ENCODE peak calls at places on chromosome 16, in four cellular contexts. One of them, this sample, is unnamed.

GRCh38 chr16:62051942-62052341 is 15.7 kb upstream of the CDH8 start:
- DNase-seq in IMR-90: no peak
- DNase-seq in endothelial cell of umbilical vein: no peak
- DNase-seq in K562: no peak
- DNase-seq in this sample: no peak

GRCh38 chr16:5032748-5033167 is 977 bp downstream of the NAGPA start:
- DNase-seq in IMR-90: no peak
- DNase-seq in K562: no peak
- DNase-seq in endothelial cell of umbilical vein: peak
- DNase-seq in this sample: no peak

GRCh38 chr16:86823895-86824671 is 245.7 kb downstream of the FOXL1 start:
- DNase-seq in K562: no peak
- DNase-seq in IMR-90: peak
- DNase-seq in endothelial cell of umbilical vein: peak
- DNase-seq in this sample: no peak

GRCh38 chr16:48366165-48367093 is 18.8 kb downstream of the SIAH1 start:
- DNase-seq in K562: no peak
- DNase-seq in endothelial cell of umbilical vein: peak
- DNase-seq in IMR-90: peak
- DNase-seq in this sample: peak

GRCh38 chr16:23949630-23950290 is 114.0 kb downstream of the PRKCB start:
- DNase-seq in endothelial cell of umbilical vein: no peak
- DNase-seq in IMR-90: no peak
- DNase-seq in K562: no peak
- DNase-seq in this sample: peak

GRCh38 chr16:14562691-14563491 is 67.2 kb downstream of the PARN start:
- DNase-seq in K562: no peak
- DNase-seq in IMR-90: peak
- DNase-seq in endothelial cell of umbilical vein: no peak
- DNase-seq in this sample: no peak

GRCh38 chr16:24253192-24253591 is 2.9 kb upstream of the CACNG3 start:
- DNase-seq in K562: peak
- DNase-seq in IMR-90: peak
- DNase-seq in endothelial cell of umbilical vein: peak
- DNase-seq in this sample: no peak

GRCh38 chr16:31202402-31203385 is at the start of gene PYCARD:
- DNase-seq in endothelial cell of umbilical vein: peak
- DNase-seq in K562: peak
- DNase-seq in IMR-90: peak
- DNase-seq in this sample: no peak

GRCh38 chr16:86398201-86398600 is 112.1 kb upstream of the FOXF1 start:
- DNase-seq in K562: no peak
- DNase-seq in endothelial cell of umbilical vein: no peak
- DNase-seq in IMR-90: peak
- DNase-seq in this sample: no peak

GRCh38 chr16:77213542-77214108 is 14.4 kb downstream of the SYCE1L start:
- DNase-seq in IMR-90: peak
- DNase-seq in K562: no peak
- DNase-seq in endothelial cell of umbilical vein: peak
- DNase-seq in this sample: no peak

GRCh38 chr16:8928467-8928957 is 35.2 kb downstream of the USP7 start:
- DNase-seq in IMR-90: peak
- DNase-seq in endothelial cell of umbilical vein: no peak
- DNase-seq in K562: no peak
- DNase-seq in this sample: peak

GRCh38 chr16:31083081-31083480 is 5.7 kb downstream of the PRSS53 start:
- DNase-seq in endothelial cell of umbilical vein: no peak
- DNase-seq in K562: peak
- DNase-seq in IMR-90: no peak
- DNase-seq in this sample: no peak

GRCh38 chr16:53502331-53503269 is at the start of gene AKTIP:
- DNase-seq in endothelial cell of umbilical vein: peak
- DNase-seq in IMR-90: peak
- DNase-seq in K562: peak
- DNase-seq in this sample: no peak

GRCh38 chr16:25340973-25341372 is 83.3 kb upstream of the ZKSCAN2 start:
- DNase-seq in endothelial cell of umbilical vein: no peak
- DNase-seq in IMR-90: no peak
- DNase-seq in K562: no peak
- DNase-seq in this sample: no peak

GRCh38 chr16:79328327-79329162 is 272.0 kb downstream of the MAF start:
- DNase-seq in IMR-90: no peak
- DNase-seq in K562: no peak
- DNase-seq in endothelial cell of umbilical vein: no peak
- DNase-seq in this sample: no peak

GRCh38 chr16:46884513-46885293 is 541 bp downstream of the GPT2 start:
- DNase-seq in endothelial cell of umbilical vein: peak
- DNase-seq in IMR-90: peak
- DNase-seq in K562: peak
- DNase-seq in this sample: no peak

GRCh38 chr16:69761983-69762842 is at the start of gene WWP2:
- DNase-seq in IMR-90: peak
- DNase-seq in K562: peak
- DNase-seq in endothelial cell of umbilical vein: peak
- DNase-seq in this sample: peak

GRCh38 chr16:68481636-68482035 is 33.3 kb upstream of the SMPD3 start:
- DNase-seq in IMR-90: no peak
- DNase-seq in K562: no peak
- DNase-seq in endothelial cell of umbilical vein: no peak
- DNase-seq in this sample: no peak

GRCh38 chr16:89194340-89195311 is 5.7 kb downstream of the SLC22A31 start:
- DNase-seq in endothelial cell of umbilical vein: no peak
- DNase-seq in IMR-90: no peak
- DNase-seq in K562: no peak
- DNase-seq in this sample: no peak

GRCh38 chr16:2592786-2593185 is 55.0 kb downstream of the PDPK1 start:
- DNase-seq in K562: no peak
- DNase-seq in endothelial cell of umbilical vein: no peak
- DNase-seq in IMR-90: no peak
- DNase-seq in this sample: no peak

GRCh38 chr16:19935696-19936095 is 51.0 kb upstream of the GPRC5B start:
- DNase-seq in endothelial cell of umbilical vein: no peak
- DNase-seq in IMR-90: no peak
- DNase-seq in K562: no peak
- DNase-seq in this sample: no peak

GRCh38 chr16:20865420-20866126 is 34.6 kb downstream of the DCUN1D3 start:
- DNase-seq in K562: no peak
- DNase-seq in IMR-90: peak
- DNase-seq in endothelial cell of umbilical vein: no peak
- DNase-seq in this sample: peak

GRCh38 chr16:85461814-85462404 is 151.2 kb upstream of the GSE1 start:
- DNase-seq in endothelial cell of umbilical vein: no peak
- DNase-seq in IMR-90: peak
- DNase-seq in K562: peak
- DNase-seq in this sample: no peak

GRCh38 chr16:86498661-86499493 is 11.4 kb upstream of the FOXF1 start:
- DNase-seq in IMR-90: peak
- DNase-seq in K562: no peak
- DNase-seq in endothelial cell of umbilical vein: no peak
- DNase-seq in this sample: no peak

GRCh38 chr16:56980203-56980535 is 9.2 kb upstream of the NLRC5 start:
- DNase-seq in K562: no peak
- DNase-seq in endothelial cell of umbilical vein: no peak
- DNase-seq in IMR-90: no peak
- DNase-seq in this sample: no peak

GRCh38 chr16:78184554-78185183 is 85.2 kb downstream of the WWOX start:
- DNase-seq in IMR-90: peak
- DNase-seq in K562: no peak
- DNase-seq in endothelial cell of umbilical vein: peak
- DNase-seq in this sample: no peak

GRCh38 chr16:49825006-49825405 is 30.9 kb downstream of the ZNF423 start:
- DNase-seq in IMR-90: no peak
- DNase-seq in endothelial cell of umbilical vein: peak
- DNase-seq in K562: no peak
- DNase-seq in this sample: no peak

GRCh38 chr16:68367891-68368601 is 57.2 kb downstream of the PRMT7 start:
- DNase-seq in K562: no peak
- DNase-seq in endothelial cell of umbilical vein: no peak
- DNase-seq in IMR-90: no peak
- DNase-seq in this sample: no peak

GRCh38 chr16:87243383-87243964 is 73.7 kb downstream of the C16orf95 start:
- DNase-seq in K562: no peak
- DNase-seq in endothelial cell of umbilical vein: no peak
- DNase-seq in IMR-90: no peak
- DNase-seq in this sample: no peak

GRCh38 chr16:51125992-51126391 is 25.1 kb downstream of the SALL1 start:
- DNase-seq in K562: no peak
- DNase-seq in endothelial cell of umbilical vein: no peak
- DNase-seq in IMR-90: no peak
- DNase-seq in this sample: no peak

GRCh38 chr16:81560979-81561657 is 116.5 kb downstream of the CMIP start:
- DNase-seq in IMR-90: peak
- DNase-seq in K562: no peak
- DNase-seq in endothelial cell of umbilical vein: no peak
- DNase-seq in this sample: no peak

GRCh38 chr16:28082624-28083023 is 19.1 kb upstream of the GSG1L start:
- DNase-seq in endothelial cell of umbilical vein: no peak
- DNase-seq in IMR-90: no peak
- DNase-seq in K562: peak
- DNase-seq in this sample: no peak

GRCh38 chr16:89473791-89474414 is 16.5 kb downstream of the ANKRD11 start:
- DNase-seq in endothelial cell of umbilical vein: no peak
- DNase-seq in K562: no peak
- DNase-seq in IMR-90: peak
- DNase-seq in this sample: no peak

GRCh38 chr16:64754279-64754678 is 367.6 kb downstream of the CDH11 start:
- DNase-seq in IMR-90: peak
- DNase-seq in endothelial cell of umbilical vein: no peak
- DNase-seq in K562: no peak
- DNase-seq in this sample: no peak

GRCh38 chr16:55184052-55184451 is 140.0 kb upstream of the IRX6 start:
- DNase-seq in IMR-90: no peak
- DNase-seq in endothelial cell of umbilical vein: no peak
- DNase-seq in K562: no peak
- DNase-seq in this sample: no peak

GRCh38 chr16:55175389-55175788 is 148.6 kb upstream of the IRX6 start:
- DNase-seq in K562: no peak
- DNase-seq in endothelial cell of umbilical vein: no peak
- DNase-seq in IMR-90: no peak
- DNase-seq in this sample: no peak

GRCh38 chr16:55184619-55185018 is 139.4 kb upstream of the IRX6 start:
- DNase-seq in endothelial cell of umbilical vein: no peak
- DNase-seq in IMR-90: no peak
- DNase-seq in K562: no peak
- DNase-seq in this sample: no peak

GRCh38 chr16:55176901-55177300 is 147.1 kb upstream of the IRX6 start:
- DNase-seq in K562: no peak
- DNase-seq in endothelial cell of umbilical vein: no peak
- DNase-seq in IMR-90: no peak
- DNase-seq in this sample: no peak

GRCh38 chr16:55179858-55180585 is 144.0 kb upstream of the IRX6 start:
- DNase-seq in endothelial cell of umbilical vein: no peak
- DNase-seq in IMR-90: no peak
- DNase-seq in K562: no peak
- DNase-seq in this sample: no peak
- TF ChIP-seq FOS in endothelial cell of umbilical vein: no peak
- TF ChIP-seq FOS in IMR-90: no peak
- TF ChIP-seq FOS in K562: no peak
- TF ChIP-seq FOS in this sample: no peak

GRCh38 chr16:29897333-29897732 is 2.0 kb downstream of the SEZ6L2 start:
- DNase-seq in K562: no peak
- DNase-seq in IMR-90: no peak
- DNase-seq in endothelial cell of umbilical vein: no peak
- DNase-seq in this sample: no peak

GRCh38 chr16:29899516-29900101 is at the start of gene SEZ6L2:
- DNase-seq in IMR-90: peak
- DNase-seq in K562: peak
- DNase-seq in endothelial cell of umbilical vein: peak
- DNase-seq in this sample: no peak

GRCh38 chr16:29900102-29900887 is at the start of gene ASPHD1:
- DNase-seq in IMR-90: peak
- DNase-seq in endothelial cell of umbilical vein: peak
- DNase-seq in K562: no peak
- DNase-seq in this sample: no peak

GRCh38 chr16:29898135-29898534 is 1.2 kb downstream of the SEZ6L2 start:
- DNase-seq in K562: no peak
- DNase-seq in endothelial cell of umbilical vein: no peak
- DNase-seq in IMR-90: no peak
- DNase-seq in this sample: no peak

GRCh38 chr16:29898786-29899515 is 399 bp downstream of the SEZ6L2 start:
- DNase-seq in K562: no peak
- DNase-seq in IMR-90: no peak
- DNase-seq in endothelial cell of umbilical vein: no peak
- DNase-seq in this sample: no peak
- H2AFZ ChIP-seq in K562: no peak
- H2AFZ ChIP-seq in IMR-90: peak
- H2AFZ ChIP-seq in endothelial cell of umbilical vein: no peak
- H2AFZ ChIP-seq in this sample: no peak

GRCh38 chr16:6549415-6549814 is 783.2 kb upstream of the RBFOX1 start:
- DNase-seq in K562: peak
- DNase-seq in endothelial cell of umbilical vein: no peak
- DNase-seq in IMR-90: no peak
- DNase-seq in this sample: no peak
- TF ChIP-seq FOS in K562: no peak
- TF ChIP-seq FOS in endothelial cell of umbilical vein: no peak
- TF ChIP-seq FOS in IMR-90: no peak
- TF ChIP-seq FOS in this sample: no peak

GRCh38 chr16:1206786-1207185 is 18.3 kb downstream of the TPSG1 start:
- DNase-seq in endothelial cell of umbilical vein: no peak
- DNase-seq in K562: no peak
- DNase-seq in IMR-90: no peak
- DNase-seq in this sample: no peak

GRCh38 chr16:1202274-1202673 is 22.8 kb downstream of the TPSG1 start:
- DNase-seq in IMR-90: no peak
- DNase-seq in endothelial cell of umbilical vein: no peak
- DNase-seq in K562: no peak
- DNase-seq in this sample: no peak

GRCh38 chr16:1206326-1206725 is 18.7 kb downstream of the TPSG1 start:
- DNase-seq in K562: no peak
- DNase-seq in IMR-90: no peak
- DNase-seq in endothelial cell of umbilical vein: no peak
- DNase-seq in this sample: no peak

GRCh38 chr16:1208239-1208830 is 16.7 kb downstream of the TPSG1 start:
- DNase-seq in K562: no peak
- DNase-seq in IMR-90: no peak
- DNase-seq in endothelial cell of umbilical vein: no peak
- DNase-seq in this sample: no peak

DNA sequence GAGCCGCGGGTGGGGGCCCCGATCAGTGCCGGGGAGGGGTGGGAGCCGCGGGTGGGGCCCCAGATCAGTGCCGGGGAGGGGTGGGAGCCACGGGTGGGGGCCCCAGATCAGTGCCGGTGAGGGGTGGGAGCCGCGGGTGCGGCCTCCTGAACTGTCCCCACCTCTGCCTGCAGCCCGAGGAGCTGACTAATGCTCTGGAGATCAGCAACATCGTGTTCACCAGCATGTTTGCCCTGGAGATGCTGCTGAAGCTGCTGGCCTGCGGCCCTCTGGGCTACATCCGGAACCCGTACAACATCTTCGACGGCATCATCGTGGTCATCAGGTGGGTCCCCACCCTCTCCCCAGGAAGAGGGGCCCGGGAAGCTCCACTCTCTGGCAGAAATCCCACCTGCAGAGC is 20.1 kb downstream of the TPSG1 start:
- DNase-seq in endothelial cell of umbilical vein: no peak
- DNase-seq in K562: no peak
- DNase-seq in IMR-90: no peak
- DNase-seq in this sample: no peak
- H2AFZ ChIP-seq in endothelial cell of umbilical vein: no peak
- H2AFZ ChIP-seq in K562: no peak
- H2AFZ ChIP-seq in IMR-90: no peak
- H2AFZ ChIP-seq in this sample: no peak

GRCh38 chr16:66474750-66475199 is 47.7 kb downstream of the BEAN1 start:
- DNase-seq in IMR-90: no peak
- DNase-seq in endothelial cell of umbilical vein: peak
- DNase-seq in K562: no peak
- DNase-seq in this sample: peak
- TF ChIP-seq FOS in IMR-90: no peak
- TF ChIP-seq FOS in endothelial cell of umbilical vein: no peak
- TF ChIP-seq FOS in K562: no peak
- TF ChIP-seq FOS in this sample: no peak

This sample was measured in GM12878.